ENCODE peak calls at places on chromosomes 5 and 9, in four cellular contexts. One of them, this sample, is unnamed.

GRCh38 chr5:14824490-14824889 is 47.1 kb downstream of the ANKH start:
- DNase-seq in WTC11: no peak
- DNase-seq in K562: no peak
- DNase-seq in HepG2: no peak
- DNase-seq in this sample: no peak

GRCh38 chr9:114130141-114130540 is 25.2 kb upstream of the COL27A1 start:
- DNase-seq in WTC11: no peak
- DNase-seq in K562: no peak
- DNase-seq in HepG2: no peak
- DNase-seq in this sample: no peak

GRCh38 chr5:36602711-36603321 is 3.6 kb upstream of the SLC1A3 start:
- DNase-seq in WTC11: peak
- DNase-seq in K562: no peak
- DNase-seq in HepG2: no peak
- DNase-seq in this sample: no peak

GRCh38 chr5:97019435-97020117 is 83.7 kb downstream of the LNPEP start:
- DNase-seq in WTC11: no peak
- DNase-seq in K562: no peak
- DNase-seq in HepG2: no peak
- DNase-seq in this sample: no peak

GRCh38 chr5:22319798-22320197 is 533.3 kb downstream of the CDH12 start:
- DNase-seq in WTC11: no peak
- DNase-seq in K562: no peak
- DNase-seq in HepG2: no peak
- DNase-seq in this sample: no peak

GRCh38 chr5:15570491-15570890 is 70.5 kb downstream of the FBXL7 start:
- DNase-seq in WTC11: no peak
- DNase-seq in K562: no peak
- DNase-seq in HepG2: no peak
- DNase-seq in this sample: no peak

GRCh38 chr9:71663216-71663615 is 105.1 kb downstream of the CEMIP2 start:
- DNase-seq in WTC11: no peak
- DNase-seq in K562: no peak
- DNase-seq in HepG2: no peak
- DNase-seq in this sample: no peak

GRCh38 chr9:79799691-79800345 is 228.1 kb downstream of the TLE4 start:
- DNase-seq in WTC11: no peak
- DNase-seq in K562: no peak
- DNase-seq in HepG2: peak
- DNase-seq in this sample: no peak

GRCh38 chr9:131734781-131735180 is 5.1 kb downstream of the RAPGEF1 start:
- DNase-seq in WTC11: no peak
- DNase-seq in K562: no peak
- DNase-seq in HepG2: no peak
- DNase-seq in this sample: no peak

GRCh38 chr9:4812872-4813271 is 20.1 kb downstream of the RCL1 start:
- DNase-seq in WTC11: no peak
- DNase-seq in K562: no peak
- DNase-seq in HepG2: no peak
- DNase-seq in this sample: no peak

GRCh38 chr5:58241383-58241782 is 218.5 kb downstream of the PLK2 start:
- DNase-seq in WTC11: no peak
- DNase-seq in K562: no peak
- DNase-seq in HepG2: no peak
- DNase-seq in this sample: no peak

GRCh38 chr5:136132557-136133415 is at the start of gene SMAD5:
- DNase-seq in WTC11: peak
- DNase-seq in K562: peak
- DNase-seq in HepG2: peak
- DNase-seq in this sample: peak

GRCh38 chr5:136134653-136135052 is 2.0 kb downstream of the SMAD5 start:
- DNase-seq in WTC11: no peak
- DNase-seq in K562: no peak
- DNase-seq in HepG2: no peak
- DNase-seq in this sample: no peak

GRCh38 chr5:136133416-136134383 is 1.1 kb downstream of the SMAD5 start:
- DNase-seq in WTC11: peak
- DNase-seq in K562: peak
- DNase-seq in HepG2: peak
- DNase-seq in this sample: peak

GRCh38 chr5:136130581-136130980 is 2.1 kb upstream of the SMAD5 start:
- DNase-seq in WTC11: no peak
- DNase-seq in K562: no peak
- DNase-seq in HepG2: no peak
- DNase-seq in this sample: no peak

DNA sequence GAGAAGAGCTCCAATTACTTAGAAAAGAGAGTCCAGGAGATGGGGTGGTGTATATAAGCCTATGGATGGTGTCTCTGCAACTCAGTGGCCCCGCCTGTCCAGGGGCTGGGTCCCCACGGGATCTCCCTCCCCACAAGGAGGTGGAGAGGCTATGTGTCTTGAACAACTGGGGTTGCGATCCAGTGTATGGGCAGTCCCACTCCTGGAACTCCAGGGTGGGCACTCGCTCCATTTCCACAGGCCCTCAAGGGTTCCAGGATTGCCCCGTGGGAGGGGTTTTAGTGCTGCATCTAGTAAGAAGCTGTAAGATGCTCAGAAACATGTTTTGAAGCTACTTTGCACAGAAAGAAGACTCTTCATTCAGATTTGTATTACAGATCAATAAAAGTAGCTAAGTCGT is 558 bp upstream of the SMAD5 start:
- DNase-seq in WTC11: peak
- DNase-seq in K562: peak
- DNase-seq in HepG2: peak
- DNase-seq in this sample: peak
- TF ChIP-seq FOXJ3 in WTC11: no peak
- TF ChIP-seq FOXJ3 in K562: no peak
- TF ChIP-seq FOXJ3 in HepG2: no peak
- TF ChIP-seq FOXJ3 in this sample: no peak

DNA sequence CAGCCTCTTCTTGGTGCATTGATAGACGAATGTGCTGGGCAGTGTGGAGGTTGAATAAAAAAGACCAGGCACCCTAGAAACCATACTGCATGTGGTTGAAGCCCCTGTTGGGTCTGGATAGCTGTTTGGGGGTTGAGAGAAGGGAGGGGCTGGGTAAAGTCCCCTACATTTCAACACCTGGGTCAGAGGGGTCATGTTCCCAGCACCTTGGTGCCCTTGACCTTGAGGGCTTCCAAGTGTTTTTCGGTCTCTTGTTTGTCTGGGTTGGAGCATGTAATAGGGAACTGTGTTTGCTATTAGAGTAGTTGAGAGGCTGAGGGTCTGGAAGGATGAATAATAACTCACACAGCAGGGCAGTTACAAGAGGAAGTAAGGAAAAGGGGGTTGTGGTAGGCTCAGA is 155.0 kb upstream of the SPRY4 start:
- DNase-seq in WTC11: no peak
- DNase-seq in K562: no peak
- DNase-seq in HepG2: peak
- DNase-seq in this sample: no peak
- TF ChIP-seq FOXJ3 in WTC11: no peak
- TF ChIP-seq FOXJ3 in K562: no peak
- TF ChIP-seq FOXJ3 in HepG2: no peak
- TF ChIP-seq FOXJ3 in this sample: no peak

GRCh38 chr9:90855208-90856000 is 53.8 kb downstream of the SYK start:
- DNase-seq in WTC11: no peak
- DNase-seq in K562: no peak
- DNase-seq in HepG2: no peak
- DNase-seq in this sample: no peak

GRCh38 chr9:90857103-90857502 is 55.5 kb downstream of the SYK start:
- DNase-seq in WTC11: no peak
- DNase-seq in K562: no peak
- DNase-seq in HepG2: no peak
- DNase-seq in this sample: no peak

GRCh38 chr9:90858505-90858904 is 56.9 kb downstream of the SYK start:
- DNase-seq in WTC11: no peak
- DNase-seq in K562: no peak
- DNase-seq in HepG2: no peak
- DNase-seq in this sample: no peak

GRCh38 chr9:90860382-90860781 is 58.8 kb downstream of the SYK start:
- DNase-seq in WTC11: no peak
- DNase-seq in K562: no peak
- DNase-seq in HepG2: no peak
- DNase-seq in this sample: no peak

DNA sequence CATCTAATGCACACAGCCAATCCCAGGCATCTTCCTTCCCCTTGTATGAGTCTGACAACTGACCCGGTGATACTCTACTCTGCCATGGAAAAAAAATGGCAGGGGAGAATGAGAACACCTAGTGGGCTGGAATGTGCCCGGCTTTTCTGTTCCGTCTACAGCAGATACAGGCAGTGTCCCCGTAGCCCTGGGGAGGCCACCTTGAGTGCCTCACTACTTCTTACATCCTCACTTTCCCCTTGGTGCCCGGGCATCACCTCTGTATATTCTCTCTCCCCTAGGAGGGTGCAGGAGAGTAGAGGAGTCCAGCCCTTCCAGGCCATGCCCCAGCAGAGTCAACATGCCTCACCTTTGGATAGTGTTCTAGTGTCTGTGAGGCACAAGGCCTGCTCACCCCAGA is 56.2 kb downstream of the SYK start:
- DNase-seq in WTC11: no peak
- DNase-seq in K562: no peak
- DNase-seq in HepG2: no peak
- DNase-seq in this sample: no peak
- TF ChIP-seq FOXJ3 in WTC11: no peak
- TF ChIP-seq FOXJ3 in K562: no peak
- TF ChIP-seq FOXJ3 in HepG2: no peak
- TF ChIP-seq FOXJ3 in this sample: no peak

GRCh38 chr5:75037106-75037505 is 15.3 kb downstream of the GCNT4 start:
- DNase-seq in WTC11: no peak
- DNase-seq in K562: no peak
- DNase-seq in HepG2: peak
- DNase-seq in this sample: no peak
- TF ChIP-seq FOXJ3 in WTC11: no peak
- TF ChIP-seq FOXJ3 in K562: no peak
- TF ChIP-seq FOXJ3 in HepG2: no peak
- TF ChIP-seq FOXJ3 in this sample: no peak

DNA sequence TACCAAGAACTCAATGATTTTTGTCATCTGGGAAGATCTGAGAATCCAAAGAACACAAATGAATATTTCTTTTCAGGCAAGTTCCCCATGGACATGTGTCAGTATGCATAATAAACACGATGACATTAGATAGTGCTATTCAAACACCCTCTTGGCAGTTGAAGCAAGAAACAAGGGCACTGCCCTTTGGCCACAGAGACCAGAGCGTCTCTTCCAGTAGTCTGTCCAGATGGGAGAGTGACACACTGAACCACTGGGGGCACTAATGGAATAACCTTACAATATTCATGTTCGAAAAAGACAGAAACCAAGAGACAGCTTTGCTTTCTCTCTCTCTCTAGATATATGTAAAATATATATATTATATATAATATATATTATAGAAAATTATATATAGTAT is 301.9 kb downstream of the CTNND2 start:
- DNase-seq in WTC11: no peak
- DNase-seq in K562: peak
- DNase-seq in HepG2: peak
- DNase-seq in this sample: peak
- TF ChIP-seq FOXJ3 in WTC11: no peak
- TF ChIP-seq FOXJ3 in K562: no peak
- TF ChIP-seq FOXJ3 in HepG2: no peak
- TF ChIP-seq FOXJ3 in this sample: no peak

GRCh38 chr5:160188151-160188967 is 40.9 kb upstream of the FABP6 start:
- DNase-seq in WTC11: peak
- DNase-seq in K562: peak
- DNase-seq in HepG2: no peak
- DNase-seq in this sample: no peak

GRCh38 chr5:160188968-160189319 is 40.4 kb upstream of the FABP6 start:
- DNase-seq in WTC11: no peak
- DNase-seq in K562: no peak
- DNase-seq in HepG2: no peak
- DNase-seq in this sample: no peak

GRCh38 chr5:160185954-160186353 is 43.4 kb upstream of the FABP6 start:
- DNase-seq in WTC11: no peak
- DNase-seq in K562: no peak
- DNase-seq in HepG2: no peak
- DNase-seq in this sample: no peak

GRCh38 chr5:160186480-160186879 is 42.8 kb upstream of the FABP6 start:
- DNase-seq in WTC11: no peak
- DNase-seq in K562: no peak
- DNase-seq in HepG2: no peak
- DNase-seq in this sample: no peak

GRCh38 chr5:160187091-160187490 is 42.2 kb upstream of the FABP6 start:
- DNase-seq in WTC11: no peak
- DNase-seq in K562: no peak
- DNase-seq in HepG2: no peak
- DNase-seq in this sample: no peak
- TF ChIP-seq FOXJ3 in WTC11: no peak
- TF ChIP-seq FOXJ3 in K562: no peak
- TF ChIP-seq FOXJ3 in HepG2: no peak
- TF ChIP-seq FOXJ3 in this sample: no peak

This sample was measured in SK-N-SH.